ENCODE peak calls at places on chromosomes 2 and 18, in seven cellular contexts. One of them, this sample, is unnamed.

GRCh38 chr18:10851824-10852225 is 297.5 kb downstream of the PIEZO2 start:
- DNase-seq in hepatocyte: peak
- DNase-seq in HL-60: peak
- DNase-seq in GM23338: peak
- DNase-seq in keratinocyte: no peak
- DNase-seq in tibial artery: no peak
- DNase-seq in cardiac fibroblast: peak
- DNase-seq in this sample: peak

GRCh38 chr18:46133534-46133933 is 29.3 kb downstream of the HAUS1 start:
- DNase-seq in hepatocyte: no peak
- DNase-seq in HL-60: no peak
- DNase-seq in GM23338: no peak
- DNase-seq in keratinocyte: no peak
- DNase-seq in tibial artery: no peak
- DNase-seq in cardiac fibroblast: no peak
- DNase-seq in this sample: no peak

GRCh38 chr2:195382186-195382585 is 274.8 kb upstream of the SLC39A10 start:
- DNase-seq in hepatocyte: no peak
- DNase-seq in HL-60: peak
- DNase-seq in GM23338: no peak
- DNase-seq in keratinocyte: no peak
- DNase-seq in tibial artery: no peak
- DNase-seq in cardiac fibroblast: no peak
- DNase-seq in this sample: no peak

GRCh38 chr2:206831442-206831995 is 66.1 kb downstream of the FASTKD2 start:
- DNase-seq in hepatocyte: no peak
- DNase-seq in HL-60: no peak
- DNase-seq in GM23338: peak
- DNase-seq in keratinocyte: no peak
- DNase-seq in tibial artery: no peak
- DNase-seq in cardiac fibroblast: no peak
- DNase-seq in this sample: no peak

GRCh38 chr2:103132536-103133217 is 370.8 kb downstream of the TMEM182 start:
- DNase-seq in hepatocyte: no peak
- DNase-seq in HL-60: no peak
- DNase-seq in GM23338: no peak
- DNase-seq in keratinocyte: no peak
- DNase-seq in tibial artery: no peak
- DNase-seq in cardiac fibroblast: no peak
- DNase-seq in this sample: no peak

GRCh38 chr18:21914739-21915319 is 174.2 kb downstream of the MIB1 start:
- DNase-seq in hepatocyte: peak
- DNase-seq in HL-60: peak
- DNase-seq in GM23338: peak
- DNase-seq in keratinocyte: no peak
- DNase-seq in tibial artery: no peak
- DNase-seq in cardiac fibroblast: peak
- DNase-seq in this sample: peak

GRCh38 chr18:49030138-49030537 is 79.4 kb upstream of the SMAD7 start:
- DNase-seq in hepatocyte: peak
- DNase-seq in HL-60: no peak
- DNase-seq in GM23338: no peak
- DNase-seq in keratinocyte: no peak
- DNase-seq in tibial artery: peak
- DNase-seq in cardiac fibroblast: no peak
- DNase-seq in this sample: no peak

GRCh38 chr2:27117995-27118524 is 868 bp downstream of the CGREF1 start:
- DNase-seq in hepatocyte: no peak
- DNase-seq in HL-60: no peak
- DNase-seq in GM23338: no peak
- DNase-seq in keratinocyte: no peak
- DNase-seq in tibial artery: no peak
- DNase-seq in cardiac fibroblast: no peak
- DNase-seq in this sample: no peak

GRCh38 chr2:67393237-67393636 is 3.9 kb upstream of the ETAA1 start:
- DNase-seq in hepatocyte: no peak
- DNase-seq in HL-60: no peak
- DNase-seq in GM23338: no peak
- DNase-seq in keratinocyte: no peak
- DNase-seq in tibial artery: no peak
- DNase-seq in cardiac fibroblast: peak
- DNase-seq in this sample: no peak

GRCh38 chr18:55577812-55578539 is 10.0 kb downstream of the TCF4 start:
- DNase-seq in hepatocyte: no peak
- DNase-seq in HL-60: no peak
- DNase-seq in GM23338: peak
- DNase-seq in keratinocyte: no peak
- DNase-seq in tibial artery: no peak
- DNase-seq in cardiac fibroblast: no peak
- DNase-seq in this sample: no peak

GRCh38 chr2:204339212-204339715 is 206.0 kb upstream of the PARD3B start:
- DNase-seq in hepatocyte: no peak
- DNase-seq in HL-60: no peak
- DNase-seq in GM23338: peak
- DNase-seq in keratinocyte: no peak
- DNase-seq in tibial artery: no peak
- DNase-seq in cardiac fibroblast: no peak
- DNase-seq in this sample: no peak

GRCh38 chr2:198374375-198375072 is 570.1 kb downstream of the PLCL1 start:
- DNase-seq in hepatocyte: peak
- DNase-seq in HL-60: peak
- DNase-seq in GM23338: peak
- DNase-seq in keratinocyte: peak
- DNase-seq in tibial artery: no peak
- DNase-seq in cardiac fibroblast: peak
- DNase-seq in this sample: peak

GRCh38 chr18:46276736-46277135 is 172.6 kb downstream of the HAUS1 start:
- DNase-seq in hepatocyte: no peak
- DNase-seq in HL-60: no peak
- DNase-seq in GM23338: no peak
- DNase-seq in keratinocyte: no peak
- DNase-seq in tibial artery: no peak
- DNase-seq in cardiac fibroblast: no peak
- DNase-seq in this sample: no peak

GRCh38 chr2:154439156-154439555 is 259.3 kb upstream of the KCNJ3 start:
- DNase-seq in hepatocyte: peak
- DNase-seq in HL-60: no peak
- DNase-seq in GM23338: no peak
- DNase-seq in keratinocyte: no peak
- DNase-seq in tibial artery: no peak
- DNase-seq in cardiac fibroblast: peak
- DNase-seq in this sample: no peak

GRCh38 chr2:32884346-32884745 is 62.4 kb upstream of the LTBP1 start:
- DNase-seq in hepatocyte: no peak
- DNase-seq in HL-60: no peak
- DNase-seq in GM23338: no peak
- DNase-seq in keratinocyte: no peak
- DNase-seq in tibial artery: no peak
- DNase-seq in cardiac fibroblast: no peak
- DNase-seq in this sample: no peak

GRCh38 chr2:25161055-25161781 is 7.2 kb downstream of the POMC start:
- DNase-seq in hepatocyte: no peak
- DNase-seq in HL-60: no peak
- DNase-seq in GM23338: peak
- DNase-seq in keratinocyte: no peak
- DNase-seq in tibial artery: peak
- DNase-seq in cardiac fibroblast: peak
- DNase-seq in this sample: no peak

GRCh38 chr2:205361272-205361671 is 321.0 kb upstream of the NRP2 start:
- DNase-seq in hepatocyte: no peak
- DNase-seq in HL-60: no peak
- DNase-seq in GM23338: no peak
- DNase-seq in keratinocyte: peak
- DNase-seq in tibial artery: no peak
- DNase-seq in cardiac fibroblast: peak
- DNase-seq in this sample: no peak

GRCh38 chr2:43491070-43491639 is 104.7 kb downstream of the THADA start:
- DNase-seq in hepatocyte: no peak
- DNase-seq in HL-60: no peak
- DNase-seq in GM23338: no peak
- DNase-seq in keratinocyte: no peak
- DNase-seq in tibial artery: no peak
- DNase-seq in cardiac fibroblast: peak
- DNase-seq in this sample: no peak

GRCh38 chr2:43490387-43490786 is 105.5 kb downstream of the THADA start:
- DNase-seq in hepatocyte: no peak
- DNase-seq in HL-60: no peak
- DNase-seq in GM23338: peak
- DNase-seq in keratinocyte: no peak
- DNase-seq in tibial artery: no peak
- DNase-seq in cardiac fibroblast: no peak
- DNase-seq in this sample: no peak

GRCh38 chr2:43493954-43494353 is 101.9 kb downstream of the THADA start:
- DNase-seq in hepatocyte: no peak
- DNase-seq in HL-60: no peak
- DNase-seq in GM23338: no peak
- DNase-seq in keratinocyte: no peak
- DNase-seq in tibial artery: no peak
- DNase-seq in cardiac fibroblast: no peak
- DNase-seq in this sample: no peak

GRCh38 chr2:43495727-43496126 is 100.1 kb downstream of the THADA start:
- DNase-seq in hepatocyte: peak
- DNase-seq in HL-60: no peak
- DNase-seq in GM23338: no peak
- DNase-seq in keratinocyte: no peak
- DNase-seq in tibial artery: no peak
- DNase-seq in cardiac fibroblast: peak
- DNase-seq in this sample: peak
- H3K4me3 ChIP-seq in hepatocyte: no peak
- H3K4me3 ChIP-seq in HL-60: no peak
- H3K4me3 ChIP-seq in GM23338: no peak
- H3K4me3 ChIP-seq in keratinocyte: no peak
- H3K4me3 ChIP-seq in tibial artery: no peak
- H3K4me3 ChIP-seq in cardiac fibroblast: no peak
- H3K4me3 ChIP-seq in this sample: no peak

GRCh38 chr2:31324000-31324633 is 90.2 kb downstream of the EHD3 start:
- DNase-seq in hepatocyte: no peak
- DNase-seq in HL-60: no peak
- DNase-seq in GM23338: no peak
- DNase-seq in keratinocyte: no peak
- DNase-seq in tibial artery: no peak
- DNase-seq in cardiac fibroblast: peak
- DNase-seq in this sample: no peak
- H3K4me3 ChIP-seq in hepatocyte: no peak
- H3K4me3 ChIP-seq in HL-60: no peak
- H3K4me3 ChIP-seq in GM23338: no peak
- H3K4me3 ChIP-seq in keratinocyte: peak
- H3K4me3 ChIP-seq in tibial artery: no peak
- H3K4me3 ChIP-seq in cardiac fibroblast: no peak
- H3K4me3 ChIP-seq in this sample: no peak

GRCh38 chr2:46188041-46188715 is 109.0 kb upstream of the EPAS1 start:
- DNase-seq in hepatocyte: no peak
- DNase-seq in HL-60: no peak
- DNase-seq in GM23338: no peak
- DNase-seq in keratinocyte: no peak
- DNase-seq in tibial artery: no peak
- DNase-seq in cardiac fibroblast: no peak
- DNase-seq in this sample: no peak

GRCh38 chr2:46181789-46182530 is 115.2 kb upstream of the EPAS1 start:
- DNase-seq in hepatocyte: no peak
- DNase-seq in HL-60: no peak
- DNase-seq in GM23338: no peak
- DNase-seq in keratinocyte: no peak
- DNase-seq in tibial artery: no peak
- DNase-seq in cardiac fibroblast: no peak
- DNase-seq in this sample: no peak

GRCh38 chr2:46184794-46185583 is 112.2 kb upstream of the EPAS1 start:
- DNase-seq in hepatocyte: no peak
- DNase-seq in HL-60: no peak
- DNase-seq in GM23338: peak
- DNase-seq in keratinocyte: no peak
- DNase-seq in tibial artery: no peak
- DNase-seq in cardiac fibroblast: no peak
- DNase-seq in this sample: no peak

GRCh38 chr2:46183426-46183825 is 113.8 kb upstream of the EPAS1 start:
- DNase-seq in hepatocyte: no peak
- DNase-seq in HL-60: no peak
- DNase-seq in GM23338: no peak
- DNase-seq in keratinocyte: no peak
- DNase-seq in tibial artery: no peak
- DNase-seq in cardiac fibroblast: no peak
- DNase-seq in this sample: no peak

DNA sequence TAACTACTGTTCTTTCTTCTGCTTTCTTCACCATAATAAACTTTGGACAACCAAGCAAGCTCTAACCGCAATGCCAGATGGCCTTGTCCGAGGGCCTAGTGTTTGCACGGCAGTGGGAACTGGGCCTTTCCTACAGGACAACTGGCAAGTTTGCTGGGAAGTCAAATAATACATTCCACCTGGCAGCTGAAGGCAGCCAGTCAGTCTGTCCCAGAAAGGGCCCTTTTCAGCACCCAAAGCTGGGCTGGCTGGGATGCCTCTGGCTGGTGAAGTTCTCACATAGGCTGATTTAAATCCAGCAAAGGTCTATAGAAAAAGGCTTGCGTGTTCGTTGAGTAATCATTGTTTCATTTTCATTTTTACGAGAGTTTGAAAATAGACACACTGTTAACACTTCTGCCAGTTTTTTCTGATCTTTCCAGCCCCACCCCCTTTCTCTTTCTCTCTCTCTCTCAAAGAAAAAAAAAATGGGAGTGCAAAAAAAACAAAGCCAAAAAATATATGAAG is 110.0 kb upstream of the EPAS1 start:
- DNase-seq in hepatocyte: no peak
- DNase-seq in HL-60: no peak
- DNase-seq in GM23338: no peak
- DNase-seq in keratinocyte: no peak
- DNase-seq in tibial artery: no peak
- DNase-seq in cardiac fibroblast: peak
- DNase-seq in this sample: no peak
- H3K4me3 ChIP-seq in hepatocyte: no peak
- H3K4me3 ChIP-seq in HL-60: no peak
- H3K4me3 ChIP-seq in GM23338: no peak
- H3K4me3 ChIP-seq in keratinocyte: peak
- H3K4me3 ChIP-seq in tibial artery: peak
- H3K4me3 ChIP-seq in cardiac fibroblast: no peak
- H3K4me3 ChIP-seq in this sample: no peak

DNA sequence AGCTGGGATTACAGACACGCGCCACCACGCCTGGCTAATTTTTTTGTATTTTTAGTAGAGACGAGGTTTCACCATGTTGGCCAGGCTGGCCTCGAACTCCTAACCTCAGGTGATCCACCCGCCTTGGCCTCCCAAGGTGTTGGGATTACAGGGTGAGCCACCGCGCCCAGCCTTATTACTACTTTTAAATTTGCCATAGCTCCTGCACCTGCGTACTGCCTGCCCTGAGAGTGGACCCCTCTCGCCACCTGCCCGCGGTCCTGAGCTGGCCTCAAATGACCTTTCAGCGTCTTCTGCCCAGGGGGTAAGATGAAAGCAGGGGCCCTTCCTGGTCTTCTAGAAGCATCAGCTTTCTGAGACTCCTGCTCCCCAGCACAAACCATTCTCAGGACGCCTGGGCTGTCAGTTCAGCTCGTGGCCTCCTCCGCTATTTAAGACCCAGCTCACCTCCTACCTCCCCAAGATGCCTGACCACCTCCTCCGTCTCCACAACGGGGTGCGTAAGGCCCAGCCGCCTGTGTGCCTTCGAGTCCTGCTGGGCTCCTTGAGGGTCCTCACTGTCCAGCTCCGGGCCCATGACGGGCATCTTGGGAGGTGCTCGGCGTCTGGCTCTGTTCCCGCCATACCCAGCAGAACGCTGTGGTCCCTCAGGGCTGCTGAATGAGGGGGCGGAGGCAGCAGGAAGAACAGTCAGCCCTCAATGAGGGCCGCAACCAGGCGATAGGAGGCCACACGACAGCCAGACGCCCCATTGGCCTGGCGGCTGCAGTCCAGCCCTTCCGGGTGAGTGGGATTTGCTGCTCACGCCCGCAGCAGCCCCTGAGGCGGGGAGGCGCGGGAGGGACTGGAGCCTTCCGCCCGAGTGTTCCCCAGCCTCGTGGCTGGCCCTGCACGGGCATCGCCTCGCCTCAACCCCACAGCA is 266.6 kb downstream of the TFCP2L1 start:
- DNase-seq in hepatocyte: no peak
- DNase-seq in HL-60: no peak
- DNase-seq in GM23338: peak
- DNase-seq in keratinocyte: no peak
- DNase-seq in tibial artery: peak
- DNase-seq in cardiac fibroblast: peak
- DNase-seq in this sample: peak
- H3K4me3 ChIP-seq in hepatocyte: no peak
- H3K4me3 ChIP-seq in HL-60: no peak
- H3K4me3 ChIP-seq in GM23338: peak
- H3K4me3 ChIP-seq in keratinocyte: no peak
- H3K4me3 ChIP-seq in tibial artery: peak
- H3K4me3 ChIP-seq in cardiac fibroblast: no peak
- H3K4me3 ChIP-seq in this sample: no peak